ENCODE peak calls at places on chromosomes 3 and 15, in four cellular contexts. J is hypothalamus, N is occipital lobe, M is GM23248. D is an unnamed sample.

GRCh38 chr3:52086939-52087675 is 30.7 kb upstream of the DUSP7 start:
- DNase-seq in N (no peak), M (peak; percentile 34), J (no peak), D (no peak)

GRCh38 chr3:99921377-99921695 is 103.7 kb downstream of the CMSS1 start:
- DNase-seq in J (no peak), N (no peak), M (no peak), D (no peak)

GRCh38 chr3:78645628-78646310 is 1122.0 kb downstream of the ROBO1 start:
- DNase-seq in M (peak; percentile 81), N (no peak), J (no peak), D (no peak)

GRCh38 chr15:57747206-57747605 is 40.7 kb downstream of the POLR2M start:
- DNase-seq in M (no peak), J (no peak), N (no peak), D (no peak)

GRCh38 chr3:189137416-189137815 is 34.4 kb upstream of the TPRG1 start:
- DNase-seq in N (no peak), J (no peak), M (no peak), D (no peak)

GRCh38 chr3:195255571-195256501 is 15.1 kb downstream of the XXYLT1 start:
- DNase-seq in N (no peak), M (no peak), J (no peak), D (no peak)

GRCh38 chr3:126961791-126962461 is 21.0 kb upstream of the PLXNA1 start:
- DNase-seq in J (no peak), N (no peak), M (peak; percentile 22), D (no peak)

GRCh38 chr3:135944831-135945230 is 20.7 kb upstream of the PPP2R3A start:
- DNase-seq in J (no peak), N (no peak), M (peak; percentile 58), D (no peak)

GRCh38 chr3:192884831-192885356 is 32.8 kb downstream of the MB21D2 start:
- DNase-seq in J (no peak), N (no peak), M (peak; percentile 65), D (no peak)

GRCh38 chr3:98890960-98891910 is 10.3 kb downstream of the DCBLD2 start:
- DNase-seq in M (peak; percentile 38), N (no peak), J (no peak), D (no peak)

GRCh38 chr3:63141-63845 is 133.3 kb upstream of the CHL1 start:
- DNase-seq in M (no peak), N (no peak), J (no peak), D (no peak)

GRCh38 chr15:28913171-28913765 is 27.5 kb downstream of the APBA2 start:
- DNase-seq in M (no peak), N (no peak), J (no peak), D (no peak)

GRCh38 chr15:90650956-90651689 is 66.0 kb upstream of the BLM start:
- DNase-seq in M (no peak), J (no peak), N (no peak), D (no peak)

GRCh38 chr15:65334586-65335231 is 30.2 kb downstream of the RNU5B-1 start:
- DNase-seq in N (no peak), J (no peak), M (no peak), D (no peak)

GRCh38 chr15:79952329-79952728 is 18.7 kb downstream of the BCL2A1 start:
- DNase-seq in J (no peak), M (no peak), N (no peak), D (no peak)

GRCh38 chr15:44034933-44035624 is 160.0 kb downstream of the FRMD5 start:
- DNase-seq in M (peak; percentile 92), N (peak; percentile 10), J (no peak), D (no peak)

GRCh38 chr3:43539321-43539720 is 82.5 kb downstream of the ANO10 start:
- DNase-seq in J (no peak), M (no peak), N (no peak), D (no peak)

GRCh38 chr15:45165536-45165935 is 22.2 kb downstream of the SHF start:
- DNase-seq in J (no peak), N (no peak), M (no peak), D (no peak)

GRCh38 chr3:50286322-50287227 is 5.7 kb downstream of the IFRD2 start:
- DNase-seq in M (no peak), N (no peak), J (no peak), D (no peak)

GRCh38 chr15:78640840-78641733 is at the start of gene CHRNB4:
- DNase-seq in M (peak; percentile 10), N (no peak), J (no peak), D (no peak)

GRCh38 chr3:52690560-52690959 is 4.7 kb downstream of the GNL3 start:
- DNase-seq in N (no peak), M (no peak), J (no peak), D (no peak)

GRCh38 chr3:125194061-125194848 is 18.3 kb downstream of the SLC12A8 start:
- DNase-seq in N (no peak), M (peak; percentile 41), J (no peak), D (no peak)

GRCh38 chr15:92383528-92384326 is 10.0 kb upstream of the ST8SIA2 start:
- DNase-seq in J (no peak), N (no peak), M (peak; percentile 44), D (no peak)

GRCh38 chr3:194141415-194142155 is 5.6 kb downstream of the HES1 start:
- DNase-seq in N (peak; percentile 84), M (peak; percentile 96), J (peak; percentile 44), D (peak; percentile 63)